ENCODE peak calls at places on chromosomes 2 and 18, in eight cellular contexts. One of them, this sample, is unnamed.

GRCh38 chr18:70291295-70291574 is 2.4 kb downstream of the SOCS6 start:
- DNase-seq in adrenal gland: no peak
- DNase-seq in non-pigmented ciliary epithelial cell: no peak
- DNase-seq in Daoy: no peak
- DNase-seq in stimulated activated naive CD8-positive, alpha-beta T cell treated with anti-CD3 and anti-CD28 coated beads, Interleukin-15, Interleukin-2, amounts not matched to agents 100 U/mL and 50 U/mL, for 24 hours: no peak
- DNase-seq in erythroblast: no peak
- DNase-seq in left ventricle myocardium superior: no peak
- DNase-seq in T1000: no peak
- DNase-seq in this sample: no peak

GRCh38 chr2:217820904-217821303 is 181.9 kb downstream of the TNS1 start:
- DNase-seq in Daoy: no peak
- DNase-seq in erythroblast: no peak
- DNase-seq in non-pigmented ciliary epithelial cell: no peak
- DNase-seq in left ventricle myocardium superior: no peak
- DNase-seq in T1000: no peak
- DNase-seq in stimulated activated naive CD8-positive, alpha-beta T cell treated with anti-CD3 and anti-CD28 coated beads, Interleukin-15, Interleukin-2, amounts not matched to agents 100 U/mL and 50 U/mL, for 24 hours: no peak
- DNase-seq in adrenal gland: no peak
- DNase-seq in this sample: no peak

GRCh38 chr18:48038636-48039035 is 108.2 kb upstream of the SMAD2 start:
- DNase-seq in Daoy: no peak
- DNase-seq in left ventricle myocardium superior: no peak
- DNase-seq in T1000: no peak
- DNase-seq in adrenal gland: no peak
- DNase-seq in non-pigmented ciliary epithelial cell: no peak
- DNase-seq in stimulated activated naive CD8-positive, alpha-beta T cell treated with anti-CD3 and anti-CD28 coated beads, Interleukin-15, Interleukin-2, amounts not matched to agents 100 U/mL and 50 U/mL, for 24 hours: no peak
- DNase-seq in erythroblast: no peak
- DNase-seq in this sample: no peak

GRCh38 chr2:55887906-55888625 is 35.5 kb downstream of the EFEMP1 start:
- DNase-seq in Daoy: peak
- DNase-seq in erythroblast: no peak
- DNase-seq in non-pigmented ciliary epithelial cell: peak
- DNase-seq in adrenal gland: no peak
- DNase-seq in left ventricle myocardium superior: no peak
- DNase-seq in stimulated activated naive CD8-positive, alpha-beta T cell treated with anti-CD3 and anti-CD28 coated beads, Interleukin-15, Interleukin-2, amounts not matched to agents 100 U/mL and 50 U/mL, for 24 hours: no peak
- DNase-seq in T1000: no peak
- DNase-seq in this sample: peak

GRCh38 chr2:164535280-164536025 is 85.8 kb downstream of the GRB14 start:
- DNase-seq in adrenal gland: no peak
- DNase-seq in T1000: no peak
- DNase-seq in left ventricle myocardium superior: no peak
- DNase-seq in non-pigmented ciliary epithelial cell: no peak
- DNase-seq in erythroblast: no peak
- DNase-seq in stimulated activated naive CD8-positive, alpha-beta T cell treated with anti-CD3 and anti-CD28 coated beads, Interleukin-15, Interleukin-2, amounts not matched to agents 100 U/mL and 50 U/mL, for 24 hours: no peak
- DNase-seq in Daoy: no peak
- DNase-seq in this sample: no peak

GRCh38 chr18:13983506-13983905 is 68.2 kb upstream of the MC2R start:
- DNase-seq in T1000: no peak
- DNase-seq in non-pigmented ciliary epithelial cell: no peak
- DNase-seq in erythroblast: no peak
- DNase-seq in stimulated activated naive CD8-positive, alpha-beta T cell treated with anti-CD3 and anti-CD28 coated beads, Interleukin-15, Interleukin-2, amounts not matched to agents 100 U/mL and 50 U/mL, for 24 hours: no peak
- DNase-seq in Daoy: no peak
- DNase-seq in adrenal gland: no peak
- DNase-seq in left ventricle myocardium superior: no peak
- DNase-seq in this sample: no peak

GRCh38 chr2:33900610-33901009 is 301.5 kb upstream of the FAM98A start:
- DNase-seq in erythroblast: no peak
- DNase-seq in non-pigmented ciliary epithelial cell: no peak
- DNase-seq in T1000: no peak
- DNase-seq in stimulated activated naive CD8-positive, alpha-beta T cell treated with anti-CD3 and anti-CD28 coated beads, Interleukin-15, Interleukin-2, amounts not matched to agents 100 U/mL and 50 U/mL, for 24 hours: no peak
- DNase-seq in left ventricle myocardium superior: no peak
- DNase-seq in adrenal gland: no peak
- DNase-seq in Daoy: no peak
- DNase-seq in this sample: no peak

GRCh38 chr2:71710805-71711469 is 257.6 kb downstream of the DYSF start:
- DNase-seq in erythroblast: no peak
- DNase-seq in adrenal gland: no peak
- DNase-seq in T1000: no peak
- DNase-seq in non-pigmented ciliary epithelial cell: no peak
- DNase-seq in stimulated activated naive CD8-positive, alpha-beta T cell treated with anti-CD3 and anti-CD28 coated beads, Interleukin-15, Interleukin-2, amounts not matched to agents 100 U/mL and 50 U/mL, for 24 hours: no peak
- DNase-seq in Daoy: no peak
- DNase-seq in left ventricle myocardium superior: no peak
- DNase-seq in this sample: no peak

GRCh38 chr2:212619954-212620353 is 81.4 kb upstream of the ERBB4 start:
- DNase-seq in Daoy: no peak
- DNase-seq in stimulated activated naive CD8-positive, alpha-beta T cell treated with anti-CD3 and anti-CD28 coated beads, Interleukin-15, Interleukin-2, amounts not matched to agents 100 U/mL and 50 U/mL, for 24 hours: no peak
- DNase-seq in non-pigmented ciliary epithelial cell: no peak
- DNase-seq in left ventricle myocardium superior: no peak
- DNase-seq in erythroblast: no peak
- DNase-seq in T1000: no peak
- DNase-seq in adrenal gland: no peak
- DNase-seq in this sample: peak

GRCh38 chr2:123993728-123994323 is 31.3 kb upstream of the CNTNAP5 start:
- DNase-seq in stimulated activated naive CD8-positive, alpha-beta T cell treated with anti-CD3 and anti-CD28 coated beads, Interleukin-15, Interleukin-2, amounts not matched to agents 100 U/mL and 50 U/mL, for 24 hours: peak
- DNase-seq in erythroblast: peak
- DNase-seq in left ventricle myocardium superior: no peak
- DNase-seq in adrenal gland: peak
- DNase-seq in non-pigmented ciliary epithelial cell: no peak
- DNase-seq in T1000: no peak
- DNase-seq in Daoy: peak
- DNase-seq in this sample: no peak

GRCh38 chr18:79365701-79366100 is 30.0 kb upstream of the NFATC1 start:
- DNase-seq in T1000: no peak
- DNase-seq in adrenal gland: no peak
- DNase-seq in non-pigmented ciliary epithelial cell: no peak
- DNase-seq in Daoy: no peak
- DNase-seq in left ventricle myocardium superior: no peak
- DNase-seq in stimulated activated naive CD8-positive, alpha-beta T cell treated with anti-CD3 and anti-CD28 coated beads, Interleukin-15, Interleukin-2, amounts not matched to agents 100 U/mL and 50 U/mL, for 24 hours: no peak
- DNase-seq in erythroblast: no peak
- DNase-seq in this sample: no peak

GRCh38 chr2:151946856-151947523 is 118.8 kb upstream of the ARL5A start:
- DNase-seq in stimulated activated naive CD8-positive, alpha-beta T cell treated with anti-CD3 and anti-CD28 coated beads, Interleukin-15, Interleukin-2, amounts not matched to agents 100 U/mL and 50 U/mL, for 24 hours: peak
- DNase-seq in erythroblast: peak
- DNase-seq in Daoy: peak
- DNase-seq in left ventricle myocardium superior: no peak
- DNase-seq in non-pigmented ciliary epithelial cell: no peak
- DNase-seq in T1000: no peak
- DNase-seq in adrenal gland: peak
- DNase-seq in this sample: no peak

GRCh38 chr2:121346407-121346806 is 61.4 kb upstream of the TFCP2L1 start:
- DNase-seq in Daoy: peak
- DNase-seq in stimulated activated naive CD8-positive, alpha-beta T cell treated with anti-CD3 and anti-CD28 coated beads, Interleukin-15, Interleukin-2, amounts not matched to agents 100 U/mL and 50 U/mL, for 24 hours: no peak
- DNase-seq in non-pigmented ciliary epithelial cell: no peak
- DNase-seq in adrenal gland: no peak
- DNase-seq in left ventricle myocardium superior: no peak
- DNase-seq in erythroblast: no peak
- DNase-seq in T1000: no peak
- DNase-seq in this sample: no peak

GRCh38 chr2:12717988-12718661 is 1.4 kb downstream of the TRIB2 start:
- DNase-seq in adrenal gland: no peak
- DNase-seq in non-pigmented ciliary epithelial cell: no peak
- DNase-seq in left ventricle myocardium superior: peak
- DNase-seq in Daoy: peak
- DNase-seq in stimulated activated naive CD8-positive, alpha-beta T cell treated with anti-CD3 and anti-CD28 coated beads, Interleukin-15, Interleukin-2, amounts not matched to agents 100 U/mL and 50 U/mL, for 24 hours: peak
- DNase-seq in erythroblast: peak
- DNase-seq in T1000: no peak
- DNase-seq in this sample: no peak

GRCh38 chr2:196066794-196067382 is 1.7 kb downstream of the DNAH7 start:
- DNase-seq in left ventricle myocardium superior: no peak
- DNase-seq in adrenal gland: no peak
- DNase-seq in erythroblast: peak
- DNase-seq in stimulated activated naive CD8-positive, alpha-beta T cell treated with anti-CD3 and anti-CD28 coated beads, Interleukin-15, Interleukin-2, amounts not matched to agents 100 U/mL and 50 U/mL, for 24 hours: no peak
- DNase-seq in Daoy: peak
- DNase-seq in non-pigmented ciliary epithelial cell: no peak
- DNase-seq in T1000: no peak
- DNase-seq in this sample: no peak

GRCh38 chr2:234686088-234686890 is 189.4 kb upstream of the ARL4C start:
- DNase-seq in adrenal gland: no peak
- DNase-seq in stimulated activated naive CD8-positive, alpha-beta T cell treated with anti-CD3 and anti-CD28 coated beads, Interleukin-15, Interleukin-2, amounts not matched to agents 100 U/mL and 50 U/mL, for 24 hours: no peak
- DNase-seq in Daoy: peak
- DNase-seq in left ventricle myocardium superior: no peak
- DNase-seq in non-pigmented ciliary epithelial cell: no peak
- DNase-seq in erythroblast: no peak
- DNase-seq in T1000: peak
- DNase-seq in this sample: no peak

GRCh38 chr2:168060956-168061750 is 186.2 kb downstream of the STK39 start:
- DNase-seq in adrenal gland: no peak
- DNase-seq in left ventricle myocardium superior: no peak
- DNase-seq in Daoy: no peak
- DNase-seq in T1000: no peak
- DNase-seq in non-pigmented ciliary epithelial cell: no peak
- DNase-seq in erythroblast: peak
- DNase-seq in stimulated activated naive CD8-positive, alpha-beta T cell treated with anti-CD3 and anti-CD28 coated beads, Interleukin-15, Interleukin-2, amounts not matched to agents 100 U/mL and 50 U/mL, for 24 hours: no peak
- DNase-seq in this sample: no peak

GRCh38 chr2:216018709-216019108 is 5.4 kb upstream of the MREG start:
- DNase-seq in Daoy: no peak
- DNase-seq in T1000: no peak
- DNase-seq in adrenal gland: no peak
- DNase-seq in erythroblast: no peak
- DNase-seq in non-pigmented ciliary epithelial cell: no peak
- DNase-seq in left ventricle myocardium superior: no peak
- DNase-seq in stimulated activated naive CD8-positive, alpha-beta T cell treated with anti-CD3 and anti-CD28 coated beads, Interleukin-15, Interleukin-2, amounts not matched to agents 100 U/mL and 50 U/mL, for 24 hours: no peak
- DNase-seq in this sample: no peak

GRCh38 chr2:160583823-160584537 is 90.4 kb upstream of the RBMS1 start:
- DNase-seq in adrenal gland: no peak
- DNase-seq in Daoy: no peak
- DNase-seq in stimulated activated naive CD8-positive, alpha-beta T cell treated with anti-CD3 and anti-CD28 coated beads, Interleukin-15, Interleukin-2, amounts not matched to agents 100 U/mL and 50 U/mL, for 24 hours: no peak
- DNase-seq in erythroblast: no peak
- DNase-seq in T1000: no peak
- DNase-seq in left ventricle myocardium superior: no peak
- DNase-seq in non-pigmented ciliary epithelial cell: no peak
- DNase-seq in this sample: no peak

GRCh38 chr2:36589230-36589630 is 8.7 kb downstream of the FEZ2 start:
- DNase-seq in adrenal gland: no peak
- DNase-seq in non-pigmented ciliary epithelial cell: no peak
- DNase-seq in stimulated activated naive CD8-positive, alpha-beta T cell treated with anti-CD3 and anti-CD28 coated beads, Interleukin-15, Interleukin-2, amounts not matched to agents 100 U/mL and 50 U/mL, for 24 hours: no peak
- DNase-seq in T1000: no peak
- DNase-seq in Daoy: no peak
- DNase-seq in left ventricle myocardium superior: no peak
- DNase-seq in erythroblast: no peak
- DNase-seq in this sample: no peak

GRCh38 chr2:78992451-78992806 is 33.1 kb upstream of the REG3G start:
- DNase-seq in Daoy: peak
- DNase-seq in left ventricle myocardium superior: no peak
- DNase-seq in stimulated activated naive CD8-positive, alpha-beta T cell treated with anti-CD3 and anti-CD28 coated beads, Interleukin-15, Interleukin-2, amounts not matched to agents 100 U/mL and 50 U/mL, for 24 hours: no peak
- DNase-seq in adrenal gland: no peak
- DNase-seq in T1000: no peak
- DNase-seq in non-pigmented ciliary epithelial cell: no peak
- DNase-seq in erythroblast: peak
- DNase-seq in this sample: no peak

GRCh38 chr2:234249873-234250272 is 199.4 kb downstream of the SPP2 start:
- DNase-seq in erythroblast: no peak
- DNase-seq in non-pigmented ciliary epithelial cell: no peak
- DNase-seq in T1000: no peak
- DNase-seq in Daoy: peak
- DNase-seq in left ventricle myocardium superior: no peak
- DNase-seq in stimulated activated naive CD8-positive, alpha-beta T cell treated with anti-CD3 and anti-CD28 coated beads, Interleukin-15, Interleukin-2, amounts not matched to agents 100 U/mL and 50 U/mL, for 24 hours: no peak
- DNase-seq in adrenal gland: no peak
- DNase-seq in this sample: peak

GRCh38 chr2:99861376-99861760 is 281.0 kb downstream of the AFF3 start:
- DNase-seq in erythroblast: no peak
- DNase-seq in T1000: no peak
- DNase-seq in left ventricle myocardium superior: no peak
- DNase-seq in adrenal gland: no peak
- DNase-seq in Daoy: peak
- DNase-seq in stimulated activated naive CD8-positive, alpha-beta T cell treated with anti-CD3 and anti-CD28 coated beads, Interleukin-15, Interleukin-2, amounts not matched to agents 100 U/mL and 50 U/mL, for 24 hours: no peak
- DNase-seq in non-pigmented ciliary epithelial cell: no peak
- DNase-seq in this sample: no peak

GRCh38 chr2:1974391-1974790 is 230.1 kb upstream of the PXDN start:
- DNase-seq in Daoy: peak
- DNase-seq in stimulated activated naive CD8-positive, alpha-beta T cell treated with anti-CD3 and anti-CD28 coated beads, Interleukin-15, Interleukin-2, amounts not matched to agents 100 U/mL and 50 U/mL, for 24 hours: no peak
- DNase-seq in left ventricle myocardium superior: no peak
- DNase-seq in non-pigmented ciliary epithelial cell: peak
- DNase-seq in adrenal gland: no peak
- DNase-seq in T1000: no peak
- DNase-seq in erythroblast: no peak
- DNase-seq in this sample: no peak

GRCh38 chr2:100733344-100734187 is 86.4 kb upstream of the NPAS2 start:
- DNase-seq in left ventricle myocardium superior: peak
- DNase-seq in adrenal gland: peak
- DNase-seq in stimulated activated naive CD8-positive, alpha-beta T cell treated with anti-CD3 and anti-CD28 coated beads, Interleukin-15, Interleukin-2, amounts not matched to agents 100 U/mL and 50 U/mL, for 24 hours: no peak
- DNase-seq in T1000: peak
- DNase-seq in non-pigmented ciliary epithelial cell: no peak
- DNase-seq in Daoy: peak
- DNase-seq in erythroblast: no peak
- DNase-seq in this sample: no peak